ENCODE peak calls at places on chromosomes 3 and 15, in four cellular contexts. Y is neural crest cell, C is GM04504, U is adrenal gland. V is an unnamed sample.

GRCh38 chr15:42037650-42038049 is 16.8 kb upstream of the PLA2G4E start:
- DNase-seq in Y (no peak), C (no peak), U (no peak), V (no peak)

GRCh38 chr3:16484216-16484615 is 29.3 kb downstream of the RFTN1 start:
- DNase-seq in Y (no peak), C (peak; percentile 97), U (peak; percentile 34), V (peak; percentile 85)

GRCh38 chr15:101359365-101359947 is 64.4 kb upstream of the SNRPA1 start:
- DNase-seq in Y (no peak), C (no peak), U (no peak), V (no peak)

GRCh38 chr3:13536832-13537231 is 12.1 kb upstream of the FBLN2 start:
- DNase-seq in Y (no peak), C (no peak), U (no peak), V (no peak)

GRCh38 chr3:47722859-47723258 is 58.8 kb downstream of the SMARCC1 start:
- DNase-seq in Y (no peak), C (no peak), U (no peak), V (no peak)

GRCh38 chr3:42979044-42979962 is at the start of gene GASK1A:
- DNase-seq in Y (peak; percentile 40), C (no peak), U (peak; percentile 35), V (no peak)

GRCh38 chr3:160810360-160810759 is 54.3 kb downstream of the PPM1L start:
- DNase-seq in Y (no peak), C (no peak), U (peak; percentile 40), V (no peak)

GRCh38 chr3:62022312-62022711 is 351.0 kb downstream of the FEZF2 start:
- DNase-seq in Y (no peak), C (no peak), U (no peak), V (no peak)

V was measured in foreskin melanocyte.